ENCODE peak calls at places on chromosomes 12 and 14, in five cellular contexts. L is AG10803; N is Calu3; B is nucleus accumbens; Z is activated T-helper 1 cell treated with anti-CD3 and anti-CD28 coated beads, Interleukin-2, amount 50 U/mL, for 16 hours. T is an unnamed sample.

GRCh38 chr12:11719678-11720099 is 70.2 kb downstream of the ETV6 start:
- DNase-seq in B (peak), L (peak), N (peak), Z (no peak), T (no peak)

GRCh38 chr14:99273025-99273723 is 1.2 kb upstream of the BCL11B start:
- DNase-seq in N (peak), L (no peak), Z (no peak), B (no peak), T (peak)

GRCh38 chr12:81350309-81350708 is 272.4 kb downstream of the ACSS3 start:
- DNase-seq in Z (no peak), L (no peak), N (no peak), B (no peak), T (no peak)

GRCh38 chr14:102320033-102320660 is 601 bp downstream of the ZNF839 start:
- DNase-seq in N (peak), L (peak), Z (peak), B (peak), T (peak)

GRCh38 chr12:102120886-102121285 is 903 bp downstream of the PARPBP start:
- DNase-seq in L (peak), N (peak), Z (no peak), B (no peak), T (peak)

GRCh38 chr12:57401165-57401564 is 29.7 kb downstream of the R3HDM2 start:
- DNase-seq in B (no peak), Z (no peak), L (no peak), N (no peak), T (no peak)

GRCh38 chr14:49861581-49861922 is 9.0 kb upstream of the NEMF start:
- DNase-seq in B (peak), Z (peak), L (peak), N (peak), T (peak)

GRCh38 chr12:40300490-40300889 is 75.7 kb downstream of the LRRK2 start:
- DNase-seq in N (no peak), Z (no peak), L (peak), B (no peak), T (no peak)

GRCh38 chr14:53011053-53011462 is 60.2 kb upstream of the FERMT2 start:
- DNase-seq in B (no peak), N (no peak), L (peak), Z (no peak), T (no peak)

GRCh38 chr14:68978550-68978911 is 571 bp downstream of the ACTN1 start:
- DNase-seq in N (peak), Z (no peak), L (peak), B (no peak), T (peak)

GRCh38 chr14:45990252-45990651 is 661.3 kb downstream of the RPL10L start:
- DNase-seq in N (no peak), Z (no peak), B (no peak), L (no peak), T (peak)

GRCh38 chr14:90733139-90733808 is 83.0 kb downstream of the TTC7B start:
- DNase-seq in Z (no peak), L (no peak), B (no peak), N (no peak), T (no peak)

GRCh38 chr12:60185060-60185459 is 589.2 kb downstream of the SLC16A7 start:
- DNase-seq in B (no peak), Z (no peak), L (no peak), N (no peak), T (no peak)

GRCh38 chr12:12559699-12560296 is 2.9 kb downstream of the DUSP16 start:
- DNase-seq in L (no peak), Z (no peak), B (no peak), N (no peak), T (no peak)

GRCh38 chr14:81256289-81256960 is 35.7 kb upstream of the GTF2A1 start:
- DNase-seq in L (no peak), Z (no peak), N (no peak), B (no peak), T (no peak)

GRCh38 chr14:105305769-105306168 is 5.0 kb upstream of the BRF1 start:
- DNase-seq in Z (no peak), N (no peak), B (no peak), L (no peak), T (no peak)

GRCh38 chr12:58368001-58368400 is 426.6 kb downstream of the ATP23 start:
- DNase-seq in Z (no peak), N (no peak), B (no peak), L (no peak), T (no peak)

GRCh38 chr14:96376093-96376492 is 12.8 kb downstream of the GSKIP start:
- DNase-seq in N (no peak), B (no peak), Z (no peak), L (no peak), T (no peak)

GRCh38 chr14:52922059-52922458 is 28.8 kb downstream of the FERMT2 start:
- DNase-seq in Z (no peak), L (no peak), B (no peak), N (no peak), T (no peak)

GRCh38 chr12:5210179-5210917 is 166.7 kb downstream of the KCNA5 start:
- DNase-seq in Z (no peak), B (no peak), L (no peak), N (no peak), T (no peak)

GRCh38 chr12:91896725-91897515 is 248.7 kb downstream of the BTG1 start:
- DNase-seq in B (no peak), L (peak), Z (no peak), N (no peak), T (no peak)

GRCh38 chr14:50397461-50398196 is 948 bp upstream of the CDKL1 start:
- DNase-seq in B (no peak), N (peak), L (peak), Z (no peak), T (peak)

GRCh38 chr12:27505124-27505523 is 18.9 kb upstream of the PPFIBP1 start:
- DNase-seq in Z (no peak), B (no peak), L (peak), N (no peak), T (no peak)

GRCh38 chr14:88985654-88986053 is 161.2 kb downstream of the TTC8 start:
- DNase-seq in N (no peak), Z (no peak), L (peak), B (no peak), T (no peak)

GRCh38 chr12:49553512-49554088 is 14.3 kb downstream of the MCRS1 start:
- DNase-seq in L (no peak), Z (no peak), B (no peak), N (peak), T (peak)

GRCh38 chr12:12441051-12441807 is 84.4 kb downstream of the BORCS5 start:
- DNase-seq in L (no peak), B (no peak), Z (no peak), N (no peak), T (no peak)

GRCh38 chr12:52903855-52904508 is 894 bp downstream of the KRT8 start:
- DNase-seq in L (no peak), N (peak), B (no peak), Z (peak), T (peak)

T was measured in HT-29.